ENCODE peak calls at places on chromosomes 4 and X, in six cellular contexts. H is amygdala; P is NCI-H524; M is stimulated activated CD4-positive, alpha-beta T cell treated with anti-CD3 and anti-CD28 coated beads, TNF-alpha, amount 100 ng/mL, for 48 hours; T is astrocyte of the spinal cord; F is astrocyte of the hippocampus. Q is an unnamed sample.

GRCh38 chr4:87109121-87109520 is 111.3 kb downstream of the KLHL8 start:
- DNase-seq in H (no peak), P (no peak), M (no peak), T (no peak), F (no peak), Q (no peak)

GRCh38 chrX:69988955-69989394 is 60.8 kb downstream of the AWAT2 start:
- DNase-seq in H (no peak), P (peak), M (no peak), T (no peak), F (no peak), Q (no peak)

GRCh38 chr4:155617312-155617711 is 49.3 kb upstream of the GUCY1A1 start:
- DNase-seq in H (no peak), P (no peak), M (no peak), T (peak), F (peak), Q (no peak)

GRCh38 chr4:56958111-56958517 is 19.3 kb downstream of the NOA1 start:
- DNase-seq in H (peak), P (no peak), M (no peak), T (peak), F (peak), Q (peak)

GRCh38 chr4:5976921-5977320 is 41.3 kb downstream of the C4orf50 start:
- DNase-seq in H (no peak), P (no peak), M (no peak), T (no peak), F (no peak), Q (no peak)

GRCh38 chr4:107838763-107839162 is 14.0 kb downstream of the SGMS2 start:
- DNase-seq in H (no peak), P (no peak), M (no peak), T (no peak), F (no peak), Q (no peak)

GRCh38 chrX:74119016-74119910 is 184.7 kb upstream of the ZCCHC13 start:
- DNase-seq in H (no peak), P (peak), M (no peak), T (peak), F (peak), Q (peak)

GRCh38 chr4:1984406-1985191 is 24.2 kb downstream of the NELFA start:
- DNase-seq in H (no peak), P (peak), M (no peak), T (no peak), F (no peak), Q (no peak)

GRCh38 chr4:113593400-113594230 is 167.9 kb downstream of the CAMK2D start:
- DNase-seq in H (no peak), P (no peak), M (no peak), T (no peak), F (no peak), Q (no peak)

GRCh38 chr4:158444621-158445020 is 77.1 kb upstream of the RXFP1 start:
- DNase-seq in H (no peak), P (no peak), M (no peak), T (no peak), F (peak), Q (peak)

GRCh38 chr4:14375816-14376215 is 626.5 kb upstream of the CPEB2 start:
- DNase-seq in H (no peak), P (no peak), M (no peak), T (peak), F (peak), Q (peak)

GRCh38 chrX:99001286-99001685 is 1408.8 kb downstream of the PCDH19 start:
- DNase-seq in H (no peak), P (no peak), M (no peak), T (no peak), F (no peak), Q (no peak)

GRCh38 chr4:130028552-130028951 is 932.6 kb downstream of the C4orf33 start:
- DNase-seq in H (no peak), P (no peak), M (no peak), T (no peak), F (no peak), Q (no peak)

GRCh38 chr4:6549890-6550620 is 24.9 kb upstream of the MAN2B2 start:
- DNase-seq in H (no peak), P (no peak), M (no peak), T (no peak), F (no peak), Q (no peak)

GRCh38 chr4:177356191-177356590 is 46.5 kb downstream of the NEIL3 start:
- DNase-seq in H (no peak), P (no peak), M (no peak), T (no peak), F (no peak), Q (no peak)

Q was measured in myocyte.